ENCODE peak calls at places on chromosomes 11 and 22, in nine cellular contexts. X is kidney tubule cell; U is T-cell; I is GM20000; C is stimulated activated CD4-positive, alpha-beta T cell treated with anti-CD3 and anti-CD28 coated beads, Interleukin-4, amount 100 ng/mL, for 24 hours; L is body of pancreas; O is Daoy; S is NCI-H1092; Z is NCI-H2029 treated with DMSO at 0.1 percent for 48 hours. M is an unnamed sample.

GRCh38 chr11:86473991-86474833 is 99.5 kb downstream of the CCDC81 start:
- DNase-seq in X (peak), O (peak), C (no peak), I (no peak), S (no peak), U (no peak), Z (no peak), L (peak), M (no peak)

GRCh38 chr22:40553014-40553579 is 83.4 kb downstream of the MRTFA start:
- DNase-seq in C (no peak), U (no peak), S (no peak), O (no peak), I (no peak), X (no peak), Z (no peak), L (no peak), M (no peak)

GRCh38 chr11:105862736-105863367 is 159.2 kb downstream of the MSANTD4 start:
- DNase-seq in C (peak), O (peak), U (no peak), I (peak), X (peak), L (no peak), S (peak), Z (peak), M (no peak)

GRCh38 chr11:1335811-1336761 is 26.7 kb upstream of the TOLLIP start:
- DNase-seq in U (peak), X (peak), I (peak), Z (no peak), L (peak), O (peak), C (peak), S (peak), M (peak)

GRCh38 chr11:128201801-128202200 is 385.6 kb downstream of the ETS1 start:
- DNase-seq in S (no peak), L (no peak), U (no peak), I (no peak), C (no peak), Z (no peak), X (peak), O (peak), M (no peak)

GRCh38 chr22:45239378-45240136 is 1.1 kb downstream of the KIAA0930 start:
- DNase-seq in X (no peak), Z (no peak), I (no peak), C (no peak), U (no peak), L (no peak), S (no peak), O (no peak), M (no peak)

GRCh38 chr11:15327786-15328231 is 213.1 kb downstream of the INSC start:
- DNase-seq in U (no peak), O (peak), C (no peak), X (peak), S (peak), Z (peak), I (peak), L (peak), M (no peak)

GRCh38 chr11:2142762-2143202 is 3.6 kb upstream of the IGF2 start:
- DNase-seq in U (no peak), O (peak), I (peak), L (no peak), S (no peak), X (peak), C (peak), Z (no peak), M (peak)

GRCh38 chr11:9825315-9825714 is 161.4 kb downstream of the SWAP70 start:
- DNase-seq in Z (no peak), S (no peak), U (no peak), L (no peak), X (no peak), I (no peak), O (peak), C (no peak), M (no peak)

GRCh38 chr22:36758792-36759271 is 17.1 kb downstream of the IFT27 start:
- DNase-seq in U (no peak), O (no peak), Z (no peak), L (no peak), X (no peak), S (no peak), I (no peak), C (no peak), M (no peak)

GRCh38 chr11:67111261-67111660 is 7.8 kb upstream of the KDM2A start:
- DNase-seq in I (no peak), O (no peak), S (no peak), X (no peak), Z (no peak), C (no peak), L (no peak), U (no peak), M (no peak)

GRCh38 chr11:2867142-2867541 is 18.4 kb downstream of the CDKN1C start:
- DNase-seq in U (no peak), Z (no peak), O (no peak), S (no peak), I (no peak), X (no peak), L (no peak), C (no peak), M (no peak)

GRCh38 chr22:27937453-27937852 is 18.4 kb upstream of the PITPNB start:
- DNase-seq in I (no peak), U (no peak), L (no peak), C (no peak), Z (no peak), O (no peak), S (no peak), X (no peak), M (no peak)

GRCh38 chr11:122559734-122560382 is 95.7 kb upstream of the UBASH3B start:
- DNase-seq in U (no peak), S (no peak), C (no peak), I (no peak), O (no peak), L (no peak), Z (no peak), X (peak), M (no peak)

GRCh38 chr11:71948314-71949027 is 19.6 kb downstream of the RNF121 start:
- DNase-seq in C (no peak), O (peak), L (peak), U (no peak), S (no peak), Z (no peak), X (peak), I (no peak), M (no peak)

GRCh38 chr11:15932417-15932816 is 423.9 kb downstream of the SOX6 start:
- DNase-seq in Z (no peak), I (no peak), S (no peak), L (no peak), C (no peak), O (no peak), X (no peak), U (no peak), M (no peak)

GRCh38 chr22:25347752-25348102 is 128.3 kb downstream of the CRYBB2 start:
- DNase-seq in U (no peak), I (no peak), X (no peak), O (no peak), S (no peak), C (no peak), Z (no peak), L (no peak), M (no peak)

GRCh38 chr11:36488096-36488495 is 22.0 kb downstream of the TRAF6 start:
- DNase-seq in X (no peak), Z (no peak), C (no peak), L (no peak), S (no peak), U (no peak), I (no peak), O (no peak), M (no peak)

GRCh38 chr11:67167086-67167485 is 48.0 kb downstream of the KDM2A start:
- DNase-seq in U (no peak), I (no peak), Z (no peak), X (no peak), L (no peak), S (no peak), O (no peak), C (no peak), M (no peak)

GRCh38 chr11:117437041-117437790 is 109.6 kb downstream of the CEP164 start:
- DNase-seq in X (no peak), L (no peak), U (no peak), O (no peak), Z (no peak), I (no peak), C (no peak), S (no peak), M (no peak)

GRCh38 chr11:43359432-43359818 is 705 bp downstream of the TTC17 start:
- DNase-seq in S (no peak), U (no peak), I (peak), C (peak), X (peak), Z (no peak), L (no peak), O (peak), M (no peak)

GRCh38 chr11:65021509-65021908 is 5.7 kb upstream of the SNX15 start:
- DNase-seq in I (no peak), X (no peak), O (no peak), Z (no peak), U (no peak), C (no peak), L (no peak), S (no peak), M (no peak)

GRCh38 chr11:88631497-88631896 is 294.0 kb upstream of the CTSC start:
- DNase-seq in I (no peak), C (no peak), X (peak), Z (no peak), U (no peak), S (no peak), L (no peak), O (peak), M (no peak)

GRCh38 chr22:38870791-38871359 is 1.1 kb downstream of the CBX6 start:
- DNase-seq in Z (no peak), S (no peak), U (no peak), L (no peak), O (no peak), I (no peak), X (no peak), C (no peak), M (no peak)

GRCh38 chr11:68325894-68326220 is 13.5 kb downstream of the LRP5 start:
- DNase-seq in C (no peak), O (no peak), U (no peak), S (no peak), Z (no peak), I (no peak), L (no peak), X (no peak), M (no peak)